ENCODE peak calls at places on chromosomes 11 and 22, in eight cellular contexts. W is HEK293T; Q is activated T-helper 1 cell treated with anti-CD3 and anti-CD28 coated beads, Interleukin-12 subunit alpha, Interleukin-12 subunit beta, Interleukin-2, Interleukin-4 antibody, amounts not matched to agents 30 ng/mL and 10 ng/mL and 1 ng/mL, durations not matched to agents 14 hours and 24 hours and 36 hours; C is naive thymus-derived CD8-positive, alpha-beta T cell; Y is activated CD4-positive, alpha-beta T cell treated with anti-CD3 and anti-CD28 coated beads, Interleukin-2, amount 50 U/mL, for 24 hours; M is sigmoid colon; K is NCI-H1417; X is lower leg skin. E is an unnamed sample.

GRCh38 chr11:62433553-62434301 is 14.9 kb downstream of the SCGB1A1 start:
- DNase-seq in W (no peak), Q (no peak), K (peak), M (peak), C (no peak), X (peak), Y (no peak), E (no peak)

GRCh38 chr11:59551651-59552521 is 40.5 kb downstream of the OR4D9 start:
- DNase-seq in X (peak), M (peak), W (no peak), Q (no peak), Y (no peak), K (peak), C (no peak), E (no peak)

GRCh38 chr22:18057568-18058209 is 20.1 kb upstream of the PEX26 start:
- DNase-seq in Q (no peak), Y (no peak), C (no peak), M (peak), X (peak), K (no peak), W (no peak), E (no peak)

GRCh38 chr11:133803026-133803425 is 42.3 kb downstream of the SPATA19 start:
- DNase-seq in Y (no peak), M (no peak), X (no peak), W (no peak), K (no peak), Q (no peak), C (no peak), E (no peak)

GRCh38 chr22:43325176-43325575 is 18.0 kb downstream of the SCUBE1 start:
- DNase-seq in K (no peak), W (no peak), X (no peak), M (no peak), Q (no peak), C (no peak), Y (no peak), E (no peak)

GRCh38 chr11:128896356-128896755 is 5.2 kb downstream of the KCNJ5 start:
- DNase-seq in Y (no peak), C (no peak), Q (no peak), M (peak), X (no peak), K (no peak), W (no peak), E (no peak)

GRCh38 chr11:70738661-70739060 is 340.3 kb downstream of the CTTN start:
- DNase-seq in X (no peak), W (no peak), Q (no peak), C (no peak), K (no peak), Y (no peak), M (no peak), E (no peak)

GRCh38 chr22:28075260-28075981 is 156.4 kb upstream of the PITPNB start:
- DNase-seq in K (no peak), M (peak), Y (no peak), C (no peak), X (peak), W (no peak), Q (no peak), E (no peak)

GRCh38 chr11:47998733-47999359 is 18.5 kb downstream of the PTPRJ start:
- DNase-seq in X (no peak), M (no peak), W (no peak), Y (no peak), Q (no peak), K (peak), C (no peak), E (no peak)

GRCh38 chr11:24234822-24235508 is 261.9 kb upstream of the LUZP2 start:
- DNase-seq in W (no peak), Y (no peak), C (no peak), K (no peak), X (no peak), Q (no peak), M (no peak), E (no peak)

GRCh38 chr22:46061431-46062231 is 84.7 kb upstream of the WNT7B start:
- DNase-seq in K (no peak), W (no peak), C (no peak), M (peak), Y (no peak), X (no peak), Q (no peak), E (no peak)

GRCh38 chr22:49215840-49216239 is 611.8 kb downstream of the BRD1 start:
- DNase-seq in W (no peak), K (no peak), Q (no peak), Y (no peak), M (peak), C (no peak), X (no peak), E (no peak)

GRCh38 chr11:101797335-101797734 is 117.5 kb upstream of the CEP126 start:
- DNase-seq in Y (no peak), X (no peak), C (no peak), W (no peak), M (no peak), K (no peak), Q (no peak), E (no peak)

GRCh38 chr11:12865871-12866595 is 143.1 kb upstream of the RASSF10 start:
- DNase-seq in X (no peak), W (no peak), M (no peak), K (no peak), Q (no peak), C (no peak), Y (no peak), E (no peak)

GRCh38 chr22:38481162-38481870 is 13.4 kb downstream of the KDELR3 start:
- DNase-seq in M (no peak), W (no peak), Y (no peak), K (no peak), Q (no peak), C (no peak), X (no peak), E (no peak)

GRCh38 chr11:118897721-118898310 is 14.1 kb downstream of the CXCR5 start:
- DNase-seq in K (peak), M (peak), Y (no peak), C (no peak), X (no peak), Q (no peak), W (no peak), E (no peak)